ENCODE peak calls at places on chromosomes 16 and 17, in seven cellular contexts. R is tibial nerve, X is suprapubic skin, L is GM12878, T is sigmoid colon, B is stomach, E is ovary. F is an unnamed sample.

GRCh38 chr16:85491798-85492616 is 121.1 kb upstream of the GSE1 start:
- DNase-seq in R (no peak), X (no peak), L (no peak), T (peak; percentile 91), B (peak; percentile 95), E (peak; percentile 81), F (no peak)

GRCh38 chr16:21301168-21301894 is 23.2 kb upstream of the CRYM start:
- DNase-seq in R (peak; percentile 58), X (peak; percentile 86), L (peak; percentile 66), T (peak; percentile 88), B (peak; percentile 72), E (peak; percentile 56), F (no peak)

GRCh38 chr17:55588446-55588845 is 77.2 kb upstream of the SMIM36 start:
- DNase-seq in R (no peak), X (no peak), L (no peak), T (no peak), B (no peak), E (no peak), F (no peak)

GRCh38 chr17:49887086-49887743 is 39.3 kb upstream of the TAC4 start:
- DNase-seq in R (no peak), X (no peak), L (no peak), T (no peak), B (peak; percentile 43), E (no peak), F (no peak)

GRCh38 chr16:10970065-10970464 is 25.7 kb downstream of the CLEC16A start:
- DNase-seq in R (peak; percentile 37), X (no peak), L (no peak), T (no peak), B (no peak), E (no peak), F (no peak)

GRCh38 chr17:37743875-37744632 is 805 bp downstream of the HNF1B start:
- DNase-seq in R (no peak), X (no peak), L (no peak), T (no peak), B (peak; percentile 58), E (no peak), F (no peak)

GRCh38 chr17:27385626-27386025 is 70.6 kb upstream of the KSR1 start:
- DNase-seq in R (no peak), X (peak; percentile 31), L (no peak), T (no peak), B (no peak), E (no peak), F (no peak)

GRCh38 chr17:82022310-82022980 is at the start of gene CENPX:
- DNase-seq in R (no peak), X (no peak), L (no peak), T (no peak), B (no peak), E (no peak), F (no peak)

GRCh38 chr16:83253526-83253925 is 554.3 kb upstream of the HSBP1 start:
- DNase-seq in R (no peak), X (no peak), L (no peak), T (no peak), B (no peak), E (no peak), F (no peak)

GRCh38 chr17:17155568-17155967 is 50.6 kb downstream of the PLD6 start:
- DNase-seq in R (no peak), X (no peak), L (no peak), T (no peak), B (no peak), E (no peak), F (no peak)

GRCh38 chr16:86772671-86773338 is 194.5 kb downstream of the FOXL1 start:
- DNase-seq in R (no peak), X (no peak), L (no peak), T (peak; percentile 49), B (no peak), E (no peak), F (no peak)

GRCh38 chr17:8466873-8467272 is 31.2 kb downstream of the NDEL1 start:
- DNase-seq in R (no peak), X (no peak), L (no peak), T (no peak), B (no peak), E (no peak), F (no peak)

GRCh38 chr16:2532494-2533141 is 1.4 kb upstream of the CEMP1 start:
- DNase-seq in R (peak; percentile 71), X (peak; percentile 93), L (peak; percentile 39), T (peak; percentile 92), B (peak; percentile 88), E (peak; percentile 83), F (no peak)

GRCh38 chr17:49848739-49849138 is 870 bp upstream of the TAC4 start:
- DNase-seq in R (no peak), X (no peak), L (no peak), T (no peak), B (no peak), E (no peak), F (no peak)

GRCh38 chr17:82775033-82775823 is 23.4 kb downstream of the TBCD start:
- DNase-seq in R (peak; percentile 50), X (no peak), L (no peak), T (peak; percentile 81), B (peak; percentile 83), E (peak; percentile 79), F (no peak)

DNA sequence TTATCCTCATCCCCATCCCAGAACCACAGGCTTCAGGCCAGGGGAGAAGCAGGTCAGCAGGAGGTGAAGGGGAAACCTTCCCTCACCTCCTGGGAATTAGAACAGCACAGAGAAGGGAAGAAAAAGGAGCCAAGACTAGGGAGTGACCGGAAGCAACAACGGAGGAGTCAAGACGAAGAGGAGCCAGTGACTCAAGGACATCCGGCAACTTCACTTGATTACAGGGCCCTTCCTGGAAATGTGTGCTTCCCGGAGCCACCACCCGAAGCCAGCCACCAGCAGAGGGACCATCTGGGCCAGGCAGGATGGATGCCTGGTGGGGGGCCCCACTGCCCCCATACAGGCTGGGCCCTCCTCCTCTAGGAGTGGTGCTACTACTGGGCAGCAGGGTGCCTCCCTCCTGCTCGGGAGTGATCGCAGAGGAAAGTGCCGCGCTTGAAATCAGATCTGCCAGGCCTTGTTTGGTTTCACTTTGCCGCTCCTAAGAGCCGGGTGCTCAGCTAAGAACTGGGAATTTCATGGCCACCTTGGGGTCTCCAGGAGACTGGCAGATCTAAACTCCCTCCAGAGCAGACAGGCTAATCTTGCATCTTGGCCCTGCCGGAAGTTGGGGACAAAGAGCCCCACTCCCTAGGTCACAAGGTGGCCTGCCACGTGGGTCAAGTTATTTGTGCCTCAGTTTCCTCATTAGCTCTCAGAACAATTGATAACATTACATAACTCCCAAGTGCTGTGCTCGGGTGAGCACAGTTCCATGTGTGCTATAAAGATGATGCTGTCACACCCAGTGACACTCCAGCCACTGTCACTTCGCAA is 6.6 kb downstream of the CDC42EP4 start:
- DNase-seq in R (no peak), X (peak; percentile 80), L (no peak), T (peak; percentile 84), B (peak; percentile 54), E (peak; percentile 78), F (peak; percentile 95)
- TF ChIP-seq EP300 in R (peak; percentile 82), X (no peak), L (no peak), T (peak; percentile 70), B (no peak), E (peak; percentile 60), F (peak; percentile 81)

GRCh38 chr16:66538910-66539309 is 11.0 kb downstream of the TK2 start:
- DNase-seq in R (no peak), X (no peak), L (no peak), T (no peak), B (no peak), E (no peak), F (no peak)

GRCh38 chr16:66537236-66537635 is 12.7 kb downstream of the TK2 start:
- DNase-seq in R (no peak), X (no peak), L (no peak), T (no peak), B (no peak), E (no peak), F (no peak)

GRCh38 chr16:66542396-66542795 is 7.5 kb downstream of the TK2 start:
- DNase-seq in R (no peak), X (no peak), L (no peak), T (no peak), B (no peak), E (no peak), F (no peak)

GRCh38 chr16:66541388-66542360 is 8.2 kb downstream of the TK2 start:
- DNase-seq in R (no peak), X (no peak), L (no peak), T (no peak), B (no peak), E (no peak), F (no peak)

GRCh38 chr16:66539628-66540469 is 10.1 kb downstream of the TK2 start:
- DNase-seq in R (no peak), X (no peak), L (no peak), T (no peak), B (no peak), E (no peak), F (no peak)
- TF ChIP-seq EP300 in R (no peak), X (no peak), L (peak; percentile 45), T (no peak), B (no peak), E (no peak), F (no peak)

GRCh38 chr17:50935201-50936124 is 69.3 kb upstream of the TOB1 start:
- DNase-seq in R (peak; percentile 43), X (no peak), L (no peak), T (peak; percentile 84), B (peak; percentile 94), E (no peak), F (no peak)
- TF ChIP-seq EP300 in R (peak; percentile 94), X (no peak), L (no peak), T (no peak), B (peak; percentile 45), E (no peak), F (no peak)

DNA sequence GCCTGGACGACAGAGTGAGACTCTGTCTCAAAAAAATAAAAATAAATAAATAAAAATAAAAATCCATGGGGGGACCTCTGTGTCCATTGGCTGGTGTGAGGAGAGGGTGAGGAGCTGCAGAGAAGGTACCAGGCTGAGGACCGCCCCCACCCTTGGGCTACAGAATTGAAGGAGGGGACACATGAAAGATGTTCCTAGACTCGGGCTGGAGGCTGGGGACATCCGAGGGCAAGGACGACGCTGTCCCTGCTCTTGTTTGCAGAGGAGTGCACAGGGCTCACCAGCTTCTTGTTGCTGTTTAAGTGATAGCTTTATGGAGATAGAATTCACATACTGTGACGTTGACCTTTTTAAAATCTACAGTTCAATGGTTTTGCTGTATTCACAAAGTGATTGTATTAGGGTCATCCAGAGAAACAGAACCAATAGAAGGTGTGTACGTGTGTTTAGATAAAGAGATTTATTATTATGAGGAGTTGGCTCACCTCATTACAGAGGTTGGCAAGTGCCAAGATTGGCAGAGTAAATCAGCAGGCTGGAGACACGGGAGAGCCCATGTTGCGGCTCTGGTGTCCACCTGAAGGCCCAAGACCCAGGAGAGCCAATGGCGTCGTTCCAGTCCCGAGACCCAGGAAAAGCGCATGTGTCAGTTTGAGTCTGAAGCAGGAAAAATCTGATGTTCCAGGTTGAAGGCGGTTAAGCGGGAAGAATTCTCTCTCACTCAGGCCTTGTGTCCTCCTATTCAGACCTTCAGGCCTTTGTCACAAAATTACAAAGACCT is 320.7 kb downstream of the SEC14L1 start:
- DNase-seq in R (no peak), X (no peak), L (no peak), T (no peak), B (no peak), E (no peak), F (no peak)
- TF ChIP-seq EP300 in R (no peak), X (no peak), L (no peak), T (no peak), B (no peak), E (no peak), F (no peak)

F was measured in esophagus muscularis mucosa.